ENCODE peak calls at places on chromosomes 11 and 22, in seven cellular contexts. Y, S, U, O, J, X and G are unnamed samples.

GRCh38 chr11:121810291-121810690 is 305.7 kb downstream of the BLID start:
- DNase-seq in J (peak), O (no peak), S (no peak), Y (no peak), X (no peak), U (no peak), G (no peak)

GRCh38 chr11:105189586-105189985 is 50.0 kb upstream of the CARD18 start:
- DNase-seq in X (no peak), J (no peak), Y (no peak), U (no peak), S (peak), O (no peak), G (no peak)

GRCh38 chr22:49800408-49801238 is 27.1 kb downstream of the BRD1 start:
- DNase-seq in O (no peak), X (no peak), S (no peak), Y (no peak), J (no peak), U (no peak), G (no peak)

GRCh38 chr11:11659567-11660341 is 37.9 kb upstream of the GALNT18 start:
- DNase-seq in U (no peak), X (no peak), O (no peak), Y (no peak), J (no peak), S (no peak), G (no peak)

GRCh38 chr11:44761546-44761961 is 34.8 kb downstream of the TSPAN18 start:
- DNase-seq in Y (no peak), S (no peak), O (no peak), X (no peak), U (no peak), J (no peak), G (no peak)

GRCh38 chr22:47213571-47214230 is 451.3 kb downstream of the TBC1D22A start:
- DNase-seq in J (no peak), Y (no peak), U (peak), X (peak), O (peak), S (no peak), G (peak)

GRCh38 chr11:74288161-74288560 is 23.3 kb downstream of the P4HA3 start:
- DNase-seq in X (no peak), Y (no peak), U (no peak), O (no peak), J (peak), S (peak), G (no peak)

GRCh38 chr22:17777005-17777716 is 2.9 kb upstream of the BID start:
- DNase-seq in O (peak), S (peak), Y (no peak), U (peak), J (no peak), X (peak), G (peak)

GRCh38 chr11:10139656-10140055 is 154.4 kb downstream of the SBF2 start:
- DNase-seq in J (no peak), S (no peak), X (no peak), U (no peak), Y (no peak), O (no peak), G (no peak)

GRCh38 chr11:789951-790350 is at the start of gene CEND1:
- DNase-seq in X (peak), O (no peak), J (no peak), U (no peak), S (no peak), Y (no peak), G (no peak)

GRCh38 chr11:94938399-94939055 is 34.8 kb downstream of the CWC15 start:
- DNase-seq in X (no peak), S (no peak), Y (no peak), U (no peak), O (no peak), J (no peak), G (no peak)